ENCODE peak calls at places on chromosomes 13 and 19, in seven cellular contexts. One of them, this sample, is unnamed.

GRCh38 chr19:45528744-45529453 is 21.6 kb downstream of the VASP start:
- DNase-seq in CD4-positive, alpha-beta memory T cell: no peak
- DNase-seq in stimulated activated CD4-positive, alpha-beta T cell treated with anti-CD3 and anti-CD28 coated beads, Interleukin-1b, Interleukin-23, amount 100 ng/mL, for 1 hour: no peak
- DNase-seq in AG10803: no peak
- DNase-seq in NCI-H345: peak; percentile 7
- DNase-seq in T-cell: no peak
- DNase-seq in GM12891: no peak
- DNase-seq in this sample: peak; percentile 9

GRCh38 chr13:31675521-31675953 is 63.8 kb upstream of the RXFP2 start:
- DNase-seq in CD4-positive, alpha-beta memory T cell: no peak
- DNase-seq in AG10803: peak; percentile 76
- DNase-seq in stimulated activated CD4-positive, alpha-beta T cell treated with anti-CD3 and anti-CD28 coated beads, Interleukin-1b, Interleukin-23, amount 100 ng/mL, for 1 hour: no peak
- DNase-seq in GM12891: no peak
- DNase-seq in T-cell: no peak
- DNase-seq in NCI-H345: no peak
- DNase-seq in this sample: no peak

GRCh38 chr13:36630181-36630806 is 43.5 kb upstream of the SERTM1 start:
- DNase-seq in NCI-H345: no peak
- DNase-seq in T-cell: no peak
- DNase-seq in CD4-positive, alpha-beta memory T cell: no peak
- DNase-seq in GM12891: no peak
- DNase-seq in stimulated activated CD4-positive, alpha-beta T cell treated with anti-CD3 and anti-CD28 coated beads, Interleukin-1b, Interleukin-23, amount 100 ng/mL, for 1 hour: no peak
- DNase-seq in AG10803: no peak
- DNase-seq in this sample: no peak

GRCh38 chr19:33240181-33240771 is 14.6 kb upstream of the SLC7A10 start:
- DNase-seq in AG10803: no peak
- DNase-seq in NCI-H345: peak; percentile 50
- DNase-seq in CD4-positive, alpha-beta memory T cell: no peak
- DNase-seq in GM12891: no peak
- DNase-seq in stimulated activated CD4-positive, alpha-beta T cell treated with anti-CD3 and anti-CD28 coated beads, Interleukin-1b, Interleukin-23, amount 100 ng/mL, for 1 hour: no peak
- DNase-seq in T-cell: no peak
- DNase-seq in this sample: no peak

GRCh38 chr19:32653626-32653968 is 21.4 kb downstream of the ANKRD27 start:
- DNase-seq in AG10803: no peak
- DNase-seq in stimulated activated CD4-positive, alpha-beta T cell treated with anti-CD3 and anti-CD28 coated beads, Interleukin-1b, Interleukin-23, amount 100 ng/mL, for 1 hour: no peak
- DNase-seq in T-cell: no peak
- DNase-seq in NCI-H345: no peak
- DNase-seq in GM12891: peak; percentile 31
- DNase-seq in CD4-positive, alpha-beta memory T cell: no peak
- DNase-seq in this sample: no peak

GRCh38 chr19:56111601-56112312 is 9.3 kb downstream of the ZNF787 start:
- DNase-seq in AG10803: no peak
- DNase-seq in CD4-positive, alpha-beta memory T cell: no peak
- DNase-seq in NCI-H345: no peak
- DNase-seq in stimulated activated CD4-positive, alpha-beta T cell treated with anti-CD3 and anti-CD28 coated beads, Interleukin-1b, Interleukin-23, amount 100 ng/mL, for 1 hour: no peak
- DNase-seq in GM12891: no peak
- DNase-seq in T-cell: peak; percentile 49
- DNase-seq in this sample: peak; percentile 20

GRCh38 chr13:36981156-36981743 is 17.9 kb downstream of the ALG5 start:
- DNase-seq in T-cell: no peak
- DNase-seq in NCI-H345: peak; percentile 16
- DNase-seq in CD4-positive, alpha-beta memory T cell: no peak
- DNase-seq in GM12891: no peak
- DNase-seq in AG10803: peak; percentile 68
- DNase-seq in stimulated activated CD4-positive, alpha-beta T cell treated with anti-CD3 and anti-CD28 coated beads, Interleukin-1b, Interleukin-23, amount 100 ng/mL, for 1 hour: no peak
- DNase-seq in this sample: no peak

GRCh38 chr13:98641075-98641474 is 64.2 kb upstream of the STK24 start:
- DNase-seq in stimulated activated CD4-positive, alpha-beta T cell treated with anti-CD3 and anti-CD28 coated beads, Interleukin-1b, Interleukin-23, amount 100 ng/mL, for 1 hour: no peak
- DNase-seq in GM12891: no peak
- DNase-seq in NCI-H345: no peak
- DNase-seq in T-cell: no peak
- DNase-seq in AG10803: no peak
- DNase-seq in CD4-positive, alpha-beta memory T cell: no peak
- DNase-seq in this sample: no peak

GRCh38 chr13:27961227-27962085 is 7.7 kb downstream of the CDX2 start:
- DNase-seq in AG10803: no peak
- DNase-seq in NCI-H345: no peak
- DNase-seq in GM12891: no peak
- DNase-seq in T-cell: no peak
- DNase-seq in CD4-positive, alpha-beta memory T cell: no peak
- DNase-seq in stimulated activated CD4-positive, alpha-beta T cell treated with anti-CD3 and anti-CD28 coated beads, Interleukin-1b, Interleukin-23, amount 100 ng/mL, for 1 hour: no peak
- DNase-seq in this sample: no peak

GRCh38 chr19:3805859-3806258 is 19.7 kb upstream of the MATK start:
- DNase-seq in AG10803: no peak
- DNase-seq in CD4-positive, alpha-beta memory T cell: no peak
- DNase-seq in GM12891: no peak
- DNase-seq in T-cell: no peak
- DNase-seq in stimulated activated CD4-positive, alpha-beta T cell treated with anti-CD3 and anti-CD28 coated beads, Interleukin-1b, Interleukin-23, amount 100 ng/mL, for 1 hour: no peak
- DNase-seq in NCI-H345: no peak
- DNase-seq in this sample: no peak

GRCh38 chr13:25384747-25385270 is 13.0 kb downstream of the ATP8A2 start:
- DNase-seq in NCI-H345: no peak
- DNase-seq in stimulated activated CD4-positive, alpha-beta T cell treated with anti-CD3 and anti-CD28 coated beads, Interleukin-1b, Interleukin-23, amount 100 ng/mL, for 1 hour: no peak
- DNase-seq in T-cell: no peak
- DNase-seq in CD4-positive, alpha-beta memory T cell: no peak
- DNase-seq in GM12891: no peak
- DNase-seq in AG10803: no peak
- DNase-seq in this sample: no peak

GRCh38 chr19:58460039-58460438 is 6.8 kb upstream of the ZNF324 start:
- DNase-seq in CD4-positive, alpha-beta memory T cell: no peak
- DNase-seq in T-cell: no peak
- DNase-seq in AG10803: no peak
- DNase-seq in stimulated activated CD4-positive, alpha-beta T cell treated with anti-CD3 and anti-CD28 coated beads, Interleukin-1b, Interleukin-23, amount 100 ng/mL, for 1 hour: no peak
- DNase-seq in GM12891: no peak
- DNase-seq in NCI-H345: no peak
- DNase-seq in this sample: no peak

GRCh38 chr19:18541992-18542935 is 1.1 kb downstream of the FKBP8 start:
- DNase-seq in AG10803: no peak
- DNase-seq in stimulated activated CD4-positive, alpha-beta T cell treated with anti-CD3 and anti-CD28 coated beads, Interleukin-1b, Interleukin-23, amount 100 ng/mL, for 1 hour: no peak
- DNase-seq in T-cell: no peak
- DNase-seq in GM12891: no peak
- DNase-seq in CD4-positive, alpha-beta memory T cell: no peak
- DNase-seq in NCI-H345: no peak
- DNase-seq in this sample: no peak